ENCODE peak calls at places on chromosomes 6 and 20, in seven cellular contexts. M is SK-N-SH, I is H1, P is HepG2, R is GM12891, Q is K562, K is GM12878. E is an unnamed sample.

GRCh38 chr6:151675746-151676459 is 131.6 kb upstream of the ESR1 start:
- DNase-seq in M (peak; percentile 64), I (peak; percentile 47), P (peak; percentile 64), R (peak; percentile 56), Q (peak; percentile 67), K (peak; percentile 11), E (peak; percentile 55)

GRCh38 chr6:110033101-110033500 is 55.0 kb downstream of the GPR6 start:
- DNase-seq in M (no peak), I (no peak), P (no peak), R (no peak), Q (no peak), K (no peak), E (no peak)

GRCh38 chr6:51265426-51265825 is 446.8 kb downstream of the TFAP2B start:
- DNase-seq in M (no peak), I (no peak), P (no peak), R (no peak), Q (no peak), K (no peak), E (no peak)

GRCh38 chr6:149917679-149918078 is 5.2 kb downstream of the RAET1G start:
- DNase-seq in M (no peak), I (no peak), P (no peak), R (no peak), Q (no peak), K (no peak), E (no peak)

GRCh38 chr6:9783567-9783966 is 631.3 kb downstream of the TFAP2A start:
- DNase-seq in M (no peak), I (no peak), P (no peak), R (no peak), Q (no peak), K (no peak), E (no peak)

GRCh38 chr6:29770286-29770685 is 47.1 kb downstream of the HLA-F start:
- DNase-seq in M (no peak), I (no peak), P (no peak), R (no peak), Q (no peak), K (no peak), E (no peak)

GRCh38 chr20:9146649-9147048 is 77.8 kb downstream of the PLCB4 start:
- DNase-seq in M (no peak), I (no peak), P (no peak), R (no peak), Q (no peak), K (no peak), E (no peak)

GRCh38 chr6:83096791-83097190 is 29.3 kb downstream of the DOP1A start:
- DNase-seq in M (no peak), I (no peak), P (no peak), R (no peak), Q (no peak), K (no peak), E (no peak)

GRCh38 chr20:63518351-63518861 is 2.2 kb upstream of the PPDPF start:
- DNase-seq in M (peak; percentile 70), I (no peak), P (no peak), R (no peak), Q (no peak), K (no peak), E (no peak)

GRCh38 chr6:167870321-167870720 is 43.6 kb downstream of the AFDN start:
- DNase-seq in M (no peak), I (no peak), P (no peak), R (no peak), Q (no peak), K (no peak), E (no peak)

GRCh38 chr20:43188861-43189613 is 669 bp downstream of the PTPRT start:
- DNase-seq in M (peak; percentile 53), I (no peak), P (no peak), R (no peak), Q (no peak), K (no peak), E (no peak)

GRCh38 chr6:4647414-4648365 is 128.5 kb upstream of the CDYL start:
- DNase-seq in M (peak; percentile 64), I (peak; percentile 60), P (peak; percentile 53), R (no peak), Q (peak; percentile 87), K (no peak), E (no peak)

GRCh38 chr6:4178737-4179333 is 43.5 kb upstream of the ECI2 start:
- DNase-seq in M (no peak), I (no peak), P (no peak), R (no peak), Q (peak; percentile 35), K (no peak), E (no peak)

GRCh38 chr6:34108159-34108558 is 37.7 kb downstream of the GRM4 start:
- DNase-seq in M (no peak), I (no peak), P (no peak), R (no peak), Q (no peak), K (no peak), E (no peak)

GRCh38 chr6:75204959-75205775 is 686 bp downstream of the COL12A1 start:
- DNase-seq in M (peak; percentile 24), I (no peak), P (no peak), R (no peak), Q (no peak), K (no peak), E (peak; percentile 12)

GRCh38 chr20:709421-709820 is 33.8 kb upstream of the SCRT2 start:
- DNase-seq in M (peak; percentile 71), I (no peak), P (no peak), R (no peak), Q (peak; percentile 36), K (no peak), E (no peak)

GRCh38 chr20:52003976-52004375 is 187.6 kb downstream of the ZFP64 start:
- DNase-seq in M (no peak), I (no peak), P (no peak), R (no peak), Q (no peak), K (no peak), E (no peak)

GRCh38 chr20:2690718-2691117 is 1.9 kb upstream of the EBF4 start:
- DNase-seq in M (no peak), I (no peak), P (no peak), R (no peak), Q (no peak), K (no peak), E (no peak)

GRCh38 chr20:461254-462198 is 807 bp downstream of the TBC1D20 start:
- DNase-seq in M (no peak), I (no peak), P (no peak), R (peak; percentile 46), Q (peak; percentile 49), K (no peak), E (no peak)

GRCh38 chr20:58870293-58871014 is 17.9 kb downstream of the GNAS start:
- DNase-seq in M (peak; percentile 80), I (no peak), P (peak; percentile 70), R (no peak), Q (peak; percentile 61), K (no peak), E (no peak)

GRCh38 chr6:46186583-46186982 is 15.8 kb upstream of the ENPP5 start:
- DNase-seq in M (no peak), I (no peak), P (no peak), R (no peak), Q (no peak), K (no peak), E (no peak)

GRCh38 chr6:46189726-46190125 is 18.9 kb upstream of the ENPP5 start:
- DNase-seq in M (no peak), I (no peak), P (no peak), R (no peak), Q (no peak), K (no peak), E (no peak)

GRCh38 chr6:46184114-46184513 is 13.3 kb upstream of the ENPP5 start:
- DNase-seq in M (no peak), I (no peak), P (no peak), R (no peak), Q (no peak), K (no peak), E (no peak)
- TF ChIP-seq TAF1 in M (no peak), I (no peak), P (no peak), R (no peak), Q (no peak), K (no peak), E (no peak)

GRCh38 chr6:49300911-49301310 is 162.1 kb downstream of the MMUT start:
- DNase-seq in M (no peak), I (no peak), P (no peak), R (no peak), Q (no peak), K (no peak), E (no peak)

GRCh38 chr6:49305010-49305409 is 158.0 kb downstream of the MMUT start:
- DNase-seq in M (no peak), I (no peak), P (no peak), R (no peak), Q (no peak), K (no peak), E (no peak)

GRCh38 chr6:49300443-49300842 is 162.6 kb downstream of the MMUT start:
- DNase-seq in M (no peak), I (no peak), P (no peak), R (no peak), Q (no peak), K (no peak), E (no peak)
- TF ChIP-seq POLR2AphosphoS5 in M (no peak), I (no peak), P (no peak), R (no peak), Q (no peak), K (no peak), E (no peak)

GRCh38 chr6:124926435-124926834 is 35.8 kb upstream of the RNF217 start:
- DNase-seq in M (no peak), I (no peak), P (no peak), R (no peak), Q (no peak), K (no peak), E (no peak)

GRCh38 chr6:124924333-124924759 is 37.9 kb upstream of the RNF217 start:
- DNase-seq in M (no peak), I (no peak), P (no peak), R (no peak), Q (no peak), K (no peak), E (no peak)

GRCh38 chr6:124928831-124929230 is 33.4 kb upstream of the RNF217 start:
- DNase-seq in M (no peak), I (no peak), P (no peak), R (no peak), Q (no peak), K (no peak), E (no peak)

GRCh38 chr6:124927806-124928205 is 34.4 kb upstream of the RNF217 start:
- DNase-seq in M (no peak), I (no peak), P (no peak), R (no peak), Q (no peak), K (no peak), E (no peak)
- TF ChIP-seq TAF1 in M (no peak), I (no peak), P (no peak), R (no peak), Q (no peak), K (no peak), E (no peak)

GRCh38 chr6:105797313-105797970 is 288.7 kb upstream of the PRDM1 start:
- DNase-seq in M (no peak), I (no peak), P (no peak), R (no peak), Q (no peak), K (no peak), E (no peak)
- TF ChIP-seq POLR2AphosphoS5 in M (no peak), I (no peak), P (no peak), R (no peak), Q (no peak), K (no peak), E (no peak)

E was measured in GM12892.